ENCODE peak calls at places on chromosomes 6 and 20, in seven cellular contexts. T is HCT116, X is right lobe of liver, Q is vagina, S is sigmoid colon, F is GM12891, N is heart left ventricle. Y is an unnamed sample.

GRCh38 chr20:57090590-57091560 is 175.6 kb downstream of the BMP7 start:
- DNase-seq in Q (no peak), F (no peak), X (no peak), N (no peak), T (no peak), S (no peak), Y (no peak)

GRCh38 chr6:6820688-6821238 is 232.2 kb downstream of the LY86 start:
- DNase-seq in X (peak; percentile 35), F (no peak), N (no peak), S (no peak), T (peak; percentile 98), Q (no peak), Y (no peak)

GRCh38 chr6:125746731-125747588 is 2.5 kb upstream of the HEY2 start:
- DNase-seq in T (no peak), Q (no peak), F (no peak), S (peak; percentile 75), N (peak; percentile 85), X (peak; percentile 64), Y (peak; percentile 47)

GRCh38 chr6:83853968-83854501 is 875 bp downstream of the RIPPLY2 start:
- DNase-seq in S (no peak), N (no peak), Q (no peak), F (no peak), X (no peak), T (no peak), Y (no peak)

GRCh38 chr20:2814076-2814475 is 711 bp upstream of the C20orf141 start:
- DNase-seq in T (no peak), S (no peak), Q (no peak), N (no peak), X (no peak), F (no peak), Y (no peak)

GRCh38 chr6:31586596-31586995 is 519 bp downstream of the LST1 start:
- DNase-seq in X (peak; percentile 37), S (no peak), Q (no peak), N (no peak), T (no peak), F (no peak), Y (no peak)

GRCh38 chr6:158835616-158836221 is 16.6 kb upstream of the EZR start:
- DNase-seq in N (peak; percentile 50), T (no peak), X (peak; percentile 84), Q (no peak), S (peak; percentile 64), F (no peak), Y (no peak)

GRCh38 chr6:170470673-170471072 is 82.4 kb downstream of the PSMB1 start:
- DNase-seq in S (no peak), T (no peak), Q (no peak), X (no peak), F (no peak), N (no peak), Y (no peak)

GRCh38 chr20:14664101-14664500 is 326.7 kb upstream of the FLRT3 start:
- DNase-seq in N (no peak), T (no peak), F (no peak), X (no peak), S (no peak), Q (no peak), Y (no peak)

GRCh38 chr6:37600287-37600916 is 97.3 kb downstream of the MDGA1 start:
- DNase-seq in X (no peak), Q (no peak), N (no peak), F (no peak), T (no peak), S (no peak), Y (no peak)

GRCh38 chr6:41379314-41379713 is 43.9 kb downstream of the NCR2 start:
- DNase-seq in N (no peak), S (no peak), X (no peak), T (no peak), Q (no peak), F (no peak), Y (no peak)

GRCh38 chr6:25478973-25479372 is 173.0 kb upstream of the SCGN start:
- DNase-seq in S (no peak), Q (no peak), X (no peak), N (no peak), T (no peak), F (no peak), Y (no peak)

GRCh38 chr6:142732790-142733189 is 212.2 kb downstream of the HIVEP2 start:
- DNase-seq in F (no peak), S (no peak), Q (no peak), X (no peak), N (no peak), T (no peak), Y (no peak)

GRCh38 chr20:61733891-61734732 is 331.6 kb downstream of the TAF4 start:
- DNase-seq in N (no peak), F (no peak), X (no peak), S (no peak), Q (no peak), T (no peak), Y (no peak)

GRCh38 chr6:128241221-128241620 is 279.2 kb downstream of the PTPRK start:
- DNase-seq in T (no peak), F (no peak), S (no peak), X (no peak), N (no peak), Q (no peak), Y (no peak)

GRCh38 chr6:39678914-39679313 is 46.3 kb downstream of the KIF6 start:
- DNase-seq in F (no peak), Q (no peak), X (no peak), T (no peak), N (no peak), S (no peak), Y (no peak)

GRCh38 chr20:62775206-62775605 is 21.1 kb upstream of the MRGBP start:
- DNase-seq in N (no peak), F (no peak), S (no peak), Q (no peak), T (no peak), X (no peak), Y (no peak)

GRCh38 chr20:62777528-62777830 is 18.8 kb upstream of the MRGBP start:
- DNase-seq in F (no peak), Q (no peak), T (no peak), S (no peak), X (no peak), N (no peak), Y (no peak)

GRCh38 chr20:62776035-62776691 is 20.1 kb upstream of the MRGBP start:
- DNase-seq in F (no peak), X (no peak), Q (no peak), N (no peak), T (no peak), S (no peak), Y (no peak)

GRCh38 chr20:62778058-62778457 is 18.2 kb upstream of the MRGBP start:
- DNase-seq in T (no peak), Q (no peak), N (no peak), S (no peak), F (no peak), X (no peak), Y (no peak)

GRCh38 chr20:62776692-62777527 is 19.4 kb upstream of the MRGBP start:
- DNase-seq in N (no peak), X (peak; percentile 56), F (peak; percentile 87), Q (no peak), S (no peak), T (peak; percentile 75), Y (no peak)
- TF ChIP-seq POLR2A in N (no peak), X (peak; percentile 76), F (no peak), Q (no peak), S (no peak), T (peak; percentile 61), Y (no peak)

DNA sequence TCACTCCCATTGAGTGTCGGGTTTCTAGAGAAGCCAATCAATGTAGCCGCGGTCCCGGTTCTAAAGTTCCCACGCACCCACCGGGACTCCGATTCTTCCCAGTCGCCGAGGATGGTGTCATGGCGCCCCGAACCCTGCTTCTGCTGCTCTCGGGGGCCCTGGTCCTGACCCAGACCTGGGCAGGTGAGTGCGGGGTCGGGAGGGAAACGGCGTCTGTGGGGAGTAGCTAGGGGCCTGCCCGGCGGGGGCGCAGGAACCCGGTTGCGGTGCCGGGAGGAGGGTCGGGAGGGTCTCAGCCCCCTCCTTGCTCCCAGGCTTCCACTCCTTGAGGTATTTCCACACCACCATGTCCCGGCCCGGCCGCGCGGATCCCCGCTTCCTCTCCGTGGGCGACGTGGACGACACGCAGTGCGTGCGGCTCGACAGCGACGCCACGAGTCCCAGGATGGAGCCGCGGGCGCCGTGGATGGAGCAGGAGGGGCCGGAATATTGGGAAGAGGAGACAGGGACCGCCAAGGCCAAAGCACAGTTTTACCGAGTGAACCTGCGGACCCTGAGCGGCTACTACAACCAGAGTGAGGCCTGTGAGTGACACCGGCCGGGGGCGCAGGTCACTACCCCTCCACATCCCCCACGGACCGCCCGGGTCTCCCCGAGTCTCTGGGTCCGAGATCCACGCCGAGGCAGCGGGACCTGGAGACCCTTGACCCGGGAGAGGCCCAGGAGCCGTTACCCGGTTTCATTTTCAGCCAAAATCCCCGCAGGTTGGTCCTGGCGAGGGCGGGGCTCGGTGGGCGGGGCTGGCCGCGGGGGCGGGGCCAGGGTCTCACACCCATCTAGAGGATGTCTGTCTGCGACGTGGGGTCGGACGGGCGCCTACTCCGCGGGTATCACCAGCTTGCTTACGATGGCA is 35.2 kb upstream of the HLA-G start:
- DNase-seq in T (no peak), Q (peak; percentile 95), F (peak; percentile 40), N (peak; percentile 64), S (peak; percentile 84), X (peak; percentile 80), Y (peak; percentile 9)
- TF ChIP-seq POLR2A in T (no peak), Q (no peak), F (no peak), N (no peak), S (no peak), X (no peak), Y (no peak)

DNA sequence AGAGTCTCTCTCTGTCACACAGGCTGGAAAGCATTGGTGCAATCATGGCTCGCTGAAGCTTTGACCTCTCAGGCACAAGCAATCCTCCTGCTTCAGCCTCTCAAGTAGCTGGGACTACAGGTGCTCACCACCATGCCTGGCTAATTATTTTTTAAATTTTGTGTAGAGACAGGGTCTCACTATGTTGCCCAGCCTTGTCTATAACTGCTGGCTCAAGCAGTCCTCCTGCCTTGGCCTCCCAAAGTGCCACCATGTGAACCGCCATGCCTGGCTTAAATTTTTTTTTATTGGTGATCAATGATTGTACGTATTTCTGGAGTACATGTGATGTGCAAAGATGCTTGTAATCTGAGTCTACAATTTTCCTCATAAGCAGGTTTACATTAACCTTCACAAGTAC is 54.8 kb downstream of the THBS2 start:
- DNase-seq in S (no peak), X (no peak), F (no peak), N (no peak), Q (no peak), T (no peak), Y (no peak)
- TF ChIP-seq POLR2A in S (no peak), X (no peak), F (no peak), N (no peak), Q (no peak), T (no peak), Y (no peak)

GRCh38 chr6:19838442-19839236 is 1.5 kb downstream of the ID4 start:
- DNase-seq in S (peak; percentile 67), Q (no peak), X (peak; percentile 45), N (peak; percentile 12), F (peak; percentile 18), T (peak; percentile 33), Y (no peak)

GRCh38 chr6:19839237-19839546 is 2.0 kb downstream of the ID4 start:
- DNase-seq in Q (no peak), X (no peak), T (no peak), F (no peak), N (no peak), S (no peak), Y (no peak)

GRCh38 chr6:19839788-19840187 is 2.6 kb downstream of the ID4 start:
- DNase-seq in F (no peak), Q (no peak), X (no peak), T (no peak), N (no peak), S (no peak), Y (no peak)

GRCh38 chr6:19836799-19837510 is at the start of gene ID4:
- DNase-seq in S (peak; percentile 98), T (no peak), Q (no peak), X (peak; percentile 86), F (no peak), N (peak; percentile 94), Y (peak; percentile 18)

GRCh38 chr6:19837511-19838441 is 606 bp downstream of the ID4 start:
- DNase-seq in Q (no peak), X (peak; percentile 37), F (no peak), N (peak; percentile 32), T (no peak), S (peak; percentile 68), Y (peak; percentile 6)
- TF ChIP-seq POLR2A in Q (no peak), X (no peak), F (no peak), N (no peak), T (no peak), S (no peak), Y (no peak)